ENCODE peak calls at places on chromosomes 3 and 15, in seven cellular contexts. One of them, this sample, is unnamed.

GRCh38 chr3:94440767-94441493 is 378.1 kb downstream of the NSUN3 start:
- DNase-seq in effector memory CD4-positive, alpha-beta T cell: no peak
- DNase-seq in mammary epithelial cell: peak; percentile 51
- DNase-seq in uterus: no peak
- DNase-seq in iPS DF 6.9: no peak
- DNase-seq in MM.1S: no peak
- DNase-seq in astrocyte: peak; percentile 89
- DNase-seq in this sample: no peak

GRCh38 chr3:15051531-15051930 is 13.6 kb downstream of the MRPS25 start:
- DNase-seq in uterus: no peak
- DNase-seq in mammary epithelial cell: peak; percentile 34
- DNase-seq in astrocyte: no peak
- DNase-seq in MM.1S: peak; percentile 41
- DNase-seq in iPS DF 6.9: peak; percentile 55
- DNase-seq in effector memory CD4-positive, alpha-beta T cell: no peak
- DNase-seq in this sample: no peak

GRCh38 chr3:33602829-33603228 is 115.2 kb downstream of the CLASP2 start:
- DNase-seq in MM.1S: no peak
- DNase-seq in effector memory CD4-positive, alpha-beta T cell: no peak
- DNase-seq in uterus: no peak
- DNase-seq in iPS DF 6.9: no peak
- DNase-seq in mammary epithelial cell: no peak
- DNase-seq in astrocyte: no peak
- DNase-seq in this sample: no peak

GRCh38 chr15:33670567-33670966 is 297.7 kb upstream of the CHRM5 start:
- DNase-seq in uterus: no peak
- DNase-seq in effector memory CD4-positive, alpha-beta T cell: no peak
- DNase-seq in astrocyte: no peak
- DNase-seq in iPS DF 6.9: no peak
- DNase-seq in mammary epithelial cell: no peak
- DNase-seq in MM.1S: no peak
- DNase-seq in this sample: no peak

GRCh38 chr15:77481670-77482069 is 61.0 kb downstream of the HMG20A start:
- DNase-seq in iPS DF 6.9: no peak
- DNase-seq in MM.1S: no peak
- DNase-seq in mammary epithelial cell: peak; percentile 37
- DNase-seq in uterus: no peak
- DNase-seq in astrocyte: peak; percentile 76
- DNase-seq in effector memory CD4-positive, alpha-beta T cell: no peak
- DNase-seq in this sample: no peak

GRCh38 chr15:28114721-28115622 is 15.9 kb upstream of the OCA2 start:
- DNase-seq in uterus: no peak
- DNase-seq in mammary epithelial cell: no peak
- DNase-seq in astrocyte: no peak
- DNase-seq in iPS DF 6.9: no peak
- DNase-seq in effector memory CD4-positive, alpha-beta T cell: no peak
- DNase-seq in MM.1S: no peak
- DNase-seq in this sample: no peak

GRCh38 chr15:92879949-92880725 is 20.0 kb upstream of the CHD2 start:
- DNase-seq in effector memory CD4-positive, alpha-beta T cell: no peak
- DNase-seq in iPS DF 6.9: no peak
- DNase-seq in MM.1S: no peak
- DNase-seq in astrocyte: no peak
- DNase-seq in uterus: no peak
- DNase-seq in mammary epithelial cell: no peak
- DNase-seq in this sample: no peak

GRCh38 chr3:38084969-38085942 is 46.2 kb downstream of the DLEC1 start:
- DNase-seq in mammary epithelial cell: no peak
- DNase-seq in uterus: no peak
- DNase-seq in iPS DF 6.9: no peak
- DNase-seq in MM.1S: no peak
- DNase-seq in effector memory CD4-positive, alpha-beta T cell: no peak
- DNase-seq in astrocyte: no peak
- DNase-seq in this sample: no peak

GRCh38 chr15:39393575-39394335 is 187.1 kb upstream of the THBS1 start:
- DNase-seq in mammary epithelial cell: no peak
- DNase-seq in astrocyte: no peak
- DNase-seq in MM.1S: no peak
- DNase-seq in iPS DF 6.9: no peak
- DNase-seq in uterus: no peak
- DNase-seq in effector memory CD4-positive, alpha-beta T cell: no peak
- DNase-seq in this sample: no peak

GRCh38 chr3:161349529-161350278 is 21.6 kb downstream of the SPTSSB start:
- DNase-seq in iPS DF 6.9: no peak
- DNase-seq in astrocyte: peak; percentile 96
- DNase-seq in MM.1S: no peak
- DNase-seq in uterus: no peak
- DNase-seq in effector memory CD4-positive, alpha-beta T cell: peak; percentile 24
- DNase-seq in mammary epithelial cell: peak; percentile 98
- DNase-seq in this sample: no peak

GRCh38 chr3:17850448-17850847 is 108.0 kb upstream of the TBC1D5 start:
- DNase-seq in mammary epithelial cell: no peak
- DNase-seq in astrocyte: peak; percentile 18
- DNase-seq in MM.1S: no peak
- DNase-seq in effector memory CD4-positive, alpha-beta T cell: no peak
- DNase-seq in uterus: no peak
- DNase-seq in iPS DF 6.9: no peak
- DNase-seq in this sample: no peak

GRCh38 chr15:78067328-78068241 is 9.9 kb downstream of the TBC1D2B start:
- DNase-seq in uterus: no peak
- DNase-seq in iPS DF 6.9: no peak
- DNase-seq in effector memory CD4-positive, alpha-beta T cell: no peak
- DNase-seq in mammary epithelial cell: no peak
- DNase-seq in MM.1S: no peak
- DNase-seq in astrocyte: peak; percentile 39
- DNase-seq in this sample: no peak

GRCh38 chr3:160576621-160577020 is 11.2 kb upstream of the KPNA4 start:
- DNase-seq in uterus: no peak
- DNase-seq in mammary epithelial cell: no peak
- DNase-seq in effector memory CD4-positive, alpha-beta T cell: no peak
- DNase-seq in MM.1S: no peak
- DNase-seq in astrocyte: no peak
- DNase-seq in iPS DF 6.9: no peak
- DNase-seq in this sample: no peak

GRCh38 chr3:20811631-20812030 is 625.6 kb upstream of the SGO1 start:
- DNase-seq in effector memory CD4-positive, alpha-beta T cell: no peak
- DNase-seq in astrocyte: no peak
- DNase-seq in uterus: no peak
- DNase-seq in iPS DF 6.9: no peak
- DNase-seq in mammary epithelial cell: no peak
- DNase-seq in MM.1S: no peak
- DNase-seq in this sample: no peak

GRCh38 chr3:77873599-77873998 is 833.7 kb downstream of the ROBO2 start:
- DNase-seq in astrocyte: no peak
- DNase-seq in iPS DF 6.9: no peak
- DNase-seq in MM.1S: no peak
- DNase-seq in effector memory CD4-positive, alpha-beta T cell: no peak
- DNase-seq in mammary epithelial cell: no peak
- DNase-seq in uterus: no peak
- DNase-seq in this sample: no peak

GRCh38 chr3:120192159-120192558 is 92.9 kb downstream of the GPR156 start:
- DNase-seq in uterus: no peak
- DNase-seq in mammary epithelial cell: no peak
- DNase-seq in astrocyte: peak; percentile 52
- DNase-seq in MM.1S: no peak
- DNase-seq in effector memory CD4-positive, alpha-beta T cell: no peak
- DNase-seq in iPS DF 6.9: no peak
- DNase-seq in this sample: no peak

GRCh38 chr15:67411491-67411890 is 109.4 kb upstream of the C15orf61 start:
- DNase-seq in uterus: no peak
- DNase-seq in astrocyte: peak; percentile 8
- DNase-seq in mammary epithelial cell: no peak
- DNase-seq in iPS DF 6.9: no peak
- DNase-seq in effector memory CD4-positive, alpha-beta T cell: no peak
- DNase-seq in MM.1S: no peak
- DNase-seq in this sample: no peak

GRCh38 chr15:76349301-76350070 is 12.9 kb downstream of the ISL2 start:
- DNase-seq in MM.1S: no peak
- DNase-seq in iPS DF 6.9: no peak
- DNase-seq in uterus: no peak
- DNase-seq in mammary epithelial cell: no peak
- DNase-seq in effector memory CD4-positive, alpha-beta T cell: no peak
- DNase-seq in astrocyte: no peak
- DNase-seq in this sample: no peak

GRCh38 chr3:45090855-45091254 is 55.3 kb downstream of the CDCP1 start:
- DNase-seq in iPS DF 6.9: no peak
- DNase-seq in astrocyte: no peak
- DNase-seq in MM.1S: no peak
- DNase-seq in uterus: no peak
- DNase-seq in mammary epithelial cell: no peak
- DNase-seq in effector memory CD4-positive, alpha-beta T cell: no peak
- DNase-seq in this sample: no peak

GRCh38 chr3:71680588-71680987 is 44.6 kb downstream of the EIF4E3 start:
- DNase-seq in MM.1S: no peak
- DNase-seq in astrocyte: peak; percentile 45
- DNase-seq in effector memory CD4-positive, alpha-beta T cell: no peak
- DNase-seq in iPS DF 6.9: no peak
- DNase-seq in mammary epithelial cell: peak; percentile 60
- DNase-seq in uterus: no peak
- DNase-seq in this sample: no peak

GRCh38 chr15:39411102-39411989 is 169.5 kb upstream of the THBS1 start:
- DNase-seq in uterus: no peak
- DNase-seq in effector memory CD4-positive, alpha-beta T cell: no peak
- DNase-seq in iPS DF 6.9: no peak
- DNase-seq in MM.1S: peak; percentile 63
- DNase-seq in astrocyte: peak; percentile 50
- DNase-seq in mammary epithelial cell: peak; percentile 90
- DNase-seq in this sample: no peak

DNA sequence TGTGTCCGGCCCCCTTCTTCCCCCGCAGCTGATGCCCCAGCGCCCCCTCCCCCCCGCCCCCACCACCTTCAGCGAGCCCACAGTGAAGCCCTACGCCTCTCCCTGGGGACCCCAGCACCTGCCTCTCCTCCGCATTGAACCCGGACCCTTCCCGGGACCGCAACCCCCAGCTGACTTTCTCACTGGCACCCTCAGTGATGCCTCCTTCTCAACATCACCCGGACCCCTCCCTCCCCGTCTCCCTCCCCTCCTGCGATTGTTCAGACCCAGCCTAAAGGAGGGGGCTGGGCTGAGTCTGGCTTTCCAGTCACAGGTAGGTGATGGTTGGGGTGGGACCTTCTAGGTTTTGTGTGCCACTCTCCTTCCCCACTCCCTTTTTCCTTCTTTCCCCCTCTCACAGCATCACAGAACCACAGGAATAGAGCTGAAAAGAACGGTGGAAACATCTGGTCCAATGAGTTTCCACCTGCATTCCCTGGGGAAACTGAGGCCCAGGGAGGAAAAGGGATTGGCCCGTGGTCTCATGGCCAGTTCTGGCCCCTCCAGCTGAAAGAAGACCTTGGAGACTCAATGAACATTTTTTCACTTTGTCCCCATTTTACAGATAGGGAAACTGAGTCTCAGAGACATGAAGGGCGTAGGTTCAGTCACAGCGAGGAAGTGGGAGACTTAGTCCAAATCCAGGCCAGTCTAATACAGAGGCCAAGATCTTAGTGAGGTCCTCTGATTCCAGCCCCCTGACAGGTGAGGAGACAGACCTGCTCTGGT is 828 bp downstream of the CAND2 start:
- DNase-seq in uterus: no peak
- DNase-seq in effector memory CD4-positive, alpha-beta T cell: no peak
- DNase-seq in astrocyte: no peak
- DNase-seq in MM.1S: no peak
- DNase-seq in iPS DF 6.9: no peak
- DNase-seq in mammary epithelial cell: no peak
- DNase-seq in this sample: no peak
- H3K9me3 ChIP-seq in uterus: no peaks in the 10 kb centered on the region
- H3K9me3 ChIP-seq in effector memory CD4-positive, alpha-beta T cell: no peaks in the 10 kb centered on the region
- H3K9me3 ChIP-seq in astrocyte: no peaks in the 10 kb centered on the region
- H3K9me3 ChIP-seq in MM.1S: no peaks in the 10 kb centered on the region
- H3K9me3 ChIP-seq in iPS DF 6.9: no peaks in the 10 kb centered on the region
- H3K9me3 ChIP-seq in mammary epithelial cell: no peaks in the 10 kb centered on the region
- H3K9me3 ChIP-seq in this sample: no peaks in the 10 kb centered on the region

GRCh38 chr3:152382312-152383135 is 113.8 kb downstream of the MBNL1 start:
- DNase-seq in mammary epithelial cell: no peak
- DNase-seq in iPS DF 6.9: no peak
- DNase-seq in uterus: no peak
- DNase-seq in astrocyte: no peak
- DNase-seq in effector memory CD4-positive, alpha-beta T cell: no peak
- DNase-seq in MM.1S: peak; percentile 39
- DNase-seq in this sample: no peak
- H3K27ac ChIP-seq in mammary epithelial cell: peak overlapping the region; percentile 67
- H3K27ac ChIP-seq in iPS DF 6.9: no peak overlapping the region
- H3K27ac ChIP-seq in uterus: peak overlapping the region; percentile 74
- H3K27ac ChIP-seq in astrocyte: no peak overlapping the region
- H3K27ac ChIP-seq in effector memory CD4-positive, alpha-beta T cell: peak overlapping the region; percentile 44
- H3K27ac ChIP-seq in MM.1S: peak overlapping the region; percentile 12
- H3K27ac ChIP-seq in this sample: peak overlapping the region; percentile 44

DNA sequence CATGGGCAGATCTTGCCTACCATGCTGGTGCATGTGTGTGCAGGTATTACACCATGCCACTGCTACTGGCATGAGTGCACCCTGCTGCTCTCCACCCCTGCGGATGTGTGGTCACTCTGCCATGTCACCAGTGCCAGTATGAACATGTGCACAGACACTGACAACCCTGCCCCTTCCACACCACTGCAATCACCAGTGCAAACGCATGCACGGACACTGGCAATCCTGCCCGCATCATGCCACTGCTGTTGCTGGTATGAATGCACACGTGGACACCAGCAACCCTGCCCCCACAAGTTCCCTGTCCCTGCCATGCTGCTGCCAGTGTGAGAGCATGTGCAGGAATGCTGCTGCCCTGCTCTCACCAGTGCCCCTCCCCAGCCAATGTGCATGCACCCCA is 24.8 kb upstream of the TUBGCP5 start:
- DNase-seq in astrocyte: no peak
- DNase-seq in iPS DF 6.9: no peak
- DNase-seq in mammary epithelial cell: no peak
- DNase-seq in effector memory CD4-positive, alpha-beta T cell: no peak
- DNase-seq in uterus: no peak
- DNase-seq in MM.1S: no peak
- DNase-seq in this sample: no peak
- H3K9me3 ChIP-seq in astrocyte: no peaks in the 10 kb centered on the region
- H3K9me3 ChIP-seq in iPS DF 6.9: no peaks in the 10 kb centered on the region
- H3K9me3 ChIP-seq in mammary epithelial cell: no peaks in the 10 kb centered on the region
- H3K9me3 ChIP-seq in effector memory CD4-positive, alpha-beta T cell: no peaks in the 10 kb centered on the region
- H3K9me3 ChIP-seq in uterus: no peaks in the 10 kb centered on the region
- H3K9me3 ChIP-seq in MM.1S: no peaks in the 10 kb centered on the region
- H3K9me3 ChIP-seq in this sample: no peaks in the 10 kb centered on the region

DNA sequence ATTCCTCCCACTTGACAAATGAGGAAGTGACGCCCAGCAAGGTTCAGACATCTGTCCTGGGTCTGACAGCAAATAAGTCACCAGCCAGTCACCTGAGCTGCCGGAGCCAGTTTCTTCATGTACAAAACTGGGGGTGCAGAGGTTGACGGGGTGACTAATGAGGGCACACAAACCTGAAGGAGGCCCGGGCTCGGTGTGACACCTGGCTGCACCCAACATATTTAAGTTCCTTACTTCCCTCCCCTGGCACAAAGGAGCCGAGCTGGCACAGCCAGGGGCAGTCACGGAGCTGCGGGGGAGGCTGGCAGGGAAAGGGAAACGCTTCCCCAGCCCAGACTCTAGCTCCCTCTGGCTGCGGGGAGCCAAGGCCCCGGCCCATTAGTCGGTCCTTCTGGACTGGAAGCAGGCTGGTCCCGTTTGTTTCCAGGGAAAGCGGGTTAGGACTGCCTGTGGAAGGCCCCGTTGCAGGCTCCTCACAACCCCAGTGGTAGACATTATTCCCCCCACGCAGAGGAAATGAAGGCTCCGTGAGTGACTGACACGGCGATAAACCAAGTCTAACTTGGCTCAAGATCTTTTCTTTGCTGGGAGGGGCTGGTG is 2.3 kb downstream of the FBXL22 start:
- DNase-seq in effector memory CD4-positive, alpha-beta T cell: peak; percentile 24
- DNase-seq in uterus: peak; percentile 67
- DNase-seq in MM.1S: peak; percentile 65
- DNase-seq in mammary epithelial cell: peak; percentile 63
- DNase-seq in astrocyte: no peak
- DNase-seq in iPS DF 6.9: no peak
- DNase-seq in this sample: peak; percentile 86
- H3K27ac ChIP-seq in effector memory CD4-positive, alpha-beta T cell: peak overlapping the region; percentile 76
- H3K27ac ChIP-seq in uterus: peak overlapping the region; percentile 84
- H3K27ac ChIP-seq in MM.1S: peak overlapping the region; percentile 65
- H3K27ac ChIP-seq in mammary epithelial cell: peak overlapping the region; percentile 32
- H3K27ac ChIP-seq in astrocyte: no peak overlapping the region
- H3K27ac ChIP-seq in iPS DF 6.9: no peak overlapping the region
- H3K27ac ChIP-seq in this sample: peak overlapping the region; percentile 58

This sample was measured in aorta.